ENCODE peak calls at places on chromosomes 3 and 15, in four cellular contexts. One of them, this sample, is unnamed.

GRCh38 chr15:100877551-100877950 is 2.1 kb upstream of the ALDH1A3 start:
- DNase-seq in fibroblast of lung: no peak
- DNase-seq in KG1: no peak
- DNase-seq in substantia nigra: no peak
- DNase-seq in this sample: no peak

GRCh38 chr3:179558742-179559364 is 3.9 kb upstream of the ACTL6A start:
- DNase-seq in fibroblast of lung: peak; percentile 58
- DNase-seq in KG1: peak; percentile 74
- DNase-seq in substantia nigra: peak; percentile 16
- DNase-seq in this sample: peak; percentile 58

GRCh38 chr3:131868203-131868602 is 166.6 kb downstream of the CPNE4 start:
- DNase-seq in fibroblast of lung: no peak
- DNase-seq in KG1: no peak
- DNase-seq in substantia nigra: no peak
- DNase-seq in this sample: no peak

GRCh38 chr3:142209655-142210054 is 15.7 kb downstream of the GK5 start:
- DNase-seq in fibroblast of lung: peak; percentile 82
- DNase-seq in KG1: no peak
- DNase-seq in substantia nigra: no peak
- DNase-seq in this sample: peak; percentile 30

GRCh38 chr3:185896565-185896964 is 41.2 kb downstream of the TRA2B start:
- DNase-seq in fibroblast of lung: no peak
- DNase-seq in KG1: no peak
- DNase-seq in substantia nigra: no peak
- DNase-seq in this sample: no peak

GRCh38 chr3:152461460-152461859 is 192.7 kb downstream of the MBNL1 start:
- DNase-seq in fibroblast of lung: no peak
- DNase-seq in KG1: no peak
- DNase-seq in substantia nigra: no peak
- DNase-seq in this sample: no peak

GRCh38 chr3:38114052-38114874 is 22.7 kb downstream of the ACAA1 start:
- DNase-seq in fibroblast of lung: no peak
- DNase-seq in KG1: no peak
- DNase-seq in substantia nigra: no peak
- DNase-seq in this sample: no peak

GRCh38 chr3:133573054-133573628 is 345 bp upstream of the CDV3 start:
- DNase-seq in fibroblast of lung: peak; percentile 100
- DNase-seq in KG1: no peak
- DNase-seq in substantia nigra: no peak
- DNase-seq in this sample: peak; percentile 100

GRCh38 chr3:59245879-59246501 is 196.2 kb upstream of the CFAP20DC start:
- DNase-seq in fibroblast of lung: peak; percentile 95
- DNase-seq in KG1: no peak
- DNase-seq in substantia nigra: no peak
- DNase-seq in this sample: peak; percentile 63

GRCh38 chr15:28960979-28961378 is 75.2 kb downstream of the APBA2 start:
- DNase-seq in fibroblast of lung: peak; percentile 96
- DNase-seq in KG1: no peak
- DNase-seq in substantia nigra: no peak
- DNase-seq in this sample: peak; percentile 86

GRCh38 chr3:190053919-190054672 is 66.6 kb downstream of the P3H2 start:
- DNase-seq in fibroblast of lung: peak; percentile 85
- DNase-seq in KG1: no peak
- DNase-seq in substantia nigra: no peak
- DNase-seq in this sample: peak; percentile 89

GRCh38 chr3:169053427-169053826 is 610.1 kb downstream of the MECOM start:
- DNase-seq in fibroblast of lung: no peak
- DNase-seq in KG1: no peak
- DNase-seq in substantia nigra: no peak
- DNase-seq in this sample: no peak

GRCh38 chr3:109702252-109702651 is 364.9 kb upstream of the DPPA4 start:
- DNase-seq in fibroblast of lung: peak; percentile 96
- DNase-seq in KG1: no peak
- DNase-seq in substantia nigra: no peak
- DNase-seq in this sample: no peak

GRCh38 chr15:74314897-74315438 is 52.5 kb downstream of the CYP11A1 start:
- DNase-seq in fibroblast of lung: peak; percentile 65
- DNase-seq in KG1: no peak
- DNase-seq in substantia nigra: no peak
- DNase-seq in this sample: peak; percentile 59

GRCh38 chr15:28002136-28002861 is 96.8 kb downstream of the OCA2 start:
- DNase-seq in fibroblast of lung: no peak
- DNase-seq in KG1: no peak
- DNase-seq in substantia nigra: no peak
- DNase-seq in this sample: no peak

GRCh38 chr15:73244333-73244732 is 124.4 kb downstream of the HCN4 start:
- DNase-seq in fibroblast of lung: no peak
- DNase-seq in KG1: no peak
- DNase-seq in substantia nigra: no peak
- DNase-seq in this sample: no peak

GRCh38 chr15:57866149-57866736 is 159.7 kb downstream of the POLR2M start:
- DNase-seq in fibroblast of lung: peak; percentile 15
- DNase-seq in KG1: peak; percentile 42
- DNase-seq in substantia nigra: no peak
- DNase-seq in this sample: peak; percentile 52

GRCh38 chr3:188385295-188385694 is 231.3 kb downstream of the LPP start:
- DNase-seq in fibroblast of lung: no peak
- DNase-seq in KG1: no peak
- DNase-seq in substantia nigra: no peak
- DNase-seq in this sample: no peak

GRCh38 chr3:12336099-12336498 is 47.2 kb downstream of the PPARG start:
- DNase-seq in fibroblast of lung: peak; percentile 43
- DNase-seq in KG1: no peak
- DNase-seq in substantia nigra: no peak
- DNase-seq in this sample: no peak

GRCh38 chr3:54374214-54374855 is 252.0 kb downstream of the CACNA2D3 start:
- DNase-seq in fibroblast of lung: no peak
- DNase-seq in KG1: no peak
- DNase-seq in substantia nigra: no peak
- DNase-seq in this sample: no peak

GRCh38 chr3:165895919-165896318 is 58.7 kb upstream of the BCHE start:
- DNase-seq in fibroblast of lung: no peak
- DNase-seq in KG1: peak; percentile 13
- DNase-seq in substantia nigra: no peak
- DNase-seq in this sample: no peak

GRCh38 chr3:194773666-194774455 is 88.2 kb downstream of the FAM43A start:
- DNase-seq in fibroblast of lung: no peak
- DNase-seq in KG1: no peak
- DNase-seq in substantia nigra: no peak
- DNase-seq in this sample: no peak

GRCh38 chr15:88656760-88657221 is 18.0 kb downstream of the ISG20 start:
- DNase-seq in fibroblast of lung: no peak
- DNase-seq in KG1: no peak
- DNase-seq in substantia nigra: no peak
- DNase-seq in this sample: no peak

GRCh38 chr3:87298111-87298718 is 21.8 kb upstream of the POU1F1 start:
- DNase-seq in fibroblast of lung: peak; percentile 24
- DNase-seq in KG1: peak; percentile 39
- DNase-seq in substantia nigra: no peak
- DNase-seq in this sample: peak; percentile 16

GRCh38 chr3:53482227-53482626 is 12.2 kb upstream of the CACNA1D start:
- DNase-seq in fibroblast of lung: no peak
- DNase-seq in KG1: no peak
- DNase-seq in substantia nigra: no peak
- DNase-seq in this sample: no peak

GRCh38 chr3:138638641-138639040 is 30.1 kb downstream of the FAIM start:
- DNase-seq in fibroblast of lung: no peak
- DNase-seq in KG1: no peak
- DNase-seq in substantia nigra: no peak
- DNase-seq in this sample: no peak

GRCh38 chr3:164326714-164327113 is 751.6 kb downstream of the SI start:
- DNase-seq in fibroblast of lung: no peak
- DNase-seq in KG1: no peak
- DNase-seq in substantia nigra: no peak
- DNase-seq in this sample: no peak

GRCh38 chr15:49421991-49422390 is 1.1 kb upstream of the FGF7 start:
- DNase-seq in fibroblast of lung: peak; percentile 65
- DNase-seq in KG1: no peak
- DNase-seq in substantia nigra: no peak
- DNase-seq in this sample: peak; percentile 40

GRCh38 chr3:37891227-37891626 is 29.5 kb downstream of the CTDSPL start:
- DNase-seq in fibroblast of lung: no peak
- DNase-seq in KG1: no peak
- DNase-seq in substantia nigra: no peak
- DNase-seq in this sample: no peak

GRCh38 chr3:112811150-112811884 is 35.3 kb downstream of the CD200R1L start:
- DNase-seq in fibroblast of lung: peak; percentile 92
- DNase-seq in KG1: no peak
- DNase-seq in substantia nigra: no peak
- DNase-seq in this sample: no peak

GRCh38 chr15:85411992-85412538 is 31.7 kb downstream of the AKAP13 start:
- DNase-seq in fibroblast of lung: peak; percentile 77
- DNase-seq in KG1: peak; percentile 39
- DNase-seq in substantia nigra: no peak
- DNase-seq in this sample: no peak

GRCh38 chr3:165837058-165837525 is at the start of gene BCHE:
- DNase-seq in fibroblast of lung: peak; percentile 73
- DNase-seq in KG1: no peak
- DNase-seq in substantia nigra: no peak
- DNase-seq in this sample: no peak

GRCh38 chr15:41895491-41895890 is 1.6 kb upstream of the SPTBN5 start:
- DNase-seq in fibroblast of lung: no peak
- DNase-seq in KG1: no peak
- DNase-seq in substantia nigra: no peak
- DNase-seq in this sample: no peak

GRCh38 chr15:85927936-85928537 is 133.3 kb upstream of the KLHL25 start:
- DNase-seq in fibroblast of lung: no peak
- DNase-seq in KG1: no peak
- DNase-seq in substantia nigra: no peak
- DNase-seq in this sample: no peak

GRCh38 chr15:75731248-75732100 is 18.8 kb upstream of the CSPG4 start:
- DNase-seq in fibroblast of lung: no peak
- DNase-seq in KG1: no peak
- DNase-seq in substantia nigra: no peak
- DNase-seq in this sample: no peak

GRCh38 chr3:66179813-66180212 is 41.0 kb upstream of the SLC25A26 start:
- DNase-seq in fibroblast of lung: peak; percentile 60
- DNase-seq in KG1: no peak
- DNase-seq in substantia nigra: no peak
- DNase-seq in this sample: no peak

GRCh38 chr3:80771085-80771484 is 990.4 kb downstream of the GBE1 start:
- DNase-seq in fibroblast of lung: no peak
- DNase-seq in KG1: no peak
- DNase-seq in substantia nigra: no peak
- DNase-seq in this sample: no peak

GRCh38 chr15:81023483-81024264 is 23.0 kb downstream of the TLNRD1 start:
- DNase-seq in fibroblast of lung: peak; percentile 69
- DNase-seq in KG1: no peak
- DNase-seq in substantia nigra: peak; percentile 30
- DNase-seq in this sample: no peak

This sample was measured in SJSA1.